ENCODE peak calls at places on chromosomes 5 and 9, in five cellular contexts. C, K, X, J and O are unnamed samples.

GRCh38 chr5:176178789-176179188 is 59.4 kb upstream of the SIMC1 start:
- DNase-seq in C (no peak), K (no peak), X (no peak), J (no peak), O (no peak)

GRCh38 chr5:158883502-158883901 is 216.2 kb downstream of the EBF1 start:
- DNase-seq in C (no peak), K (no peak), X (no peak), J (no peak), O (no peak)

GRCh38 chr9:109315889-109316640 is 4.8 kb downstream of the EPB41L4B start:
- DNase-seq in C (no peak), K (no peak), X (peak), J (peak), O (no peak)

GRCh38 chr9:78811562-78812276 is 514.8 kb downstream of the PSAT1 start:
- DNase-seq in C (no peak), K (no peak), X (no peak), J (peak), O (peak)

GRCh38 chr9:38082456-38083287 is 13.6 kb upstream of the SHB start:
- DNase-seq in C (peak), K (no peak), X (no peak), J (no peak), O (no peak)

GRCh38 chr9:37990404-37991015 is 78.5 kb downstream of the SHB start:
- DNase-seq in C (no peak), K (no peak), X (no peak), J (no peak), O (no peak)

GRCh38 chr5:179827684-179828083 is 7.0 kb downstream of the SQSTM1 start:
- DNase-seq in C (peak), K (no peak), X (no peak), J (peak), O (peak)

GRCh38 chr5:44401611-44402010 is 12.4 kb upstream of the FGF10 start:
- DNase-seq in C (no peak), K (no peak), X (no peak), J (no peak), O (no peak)

GRCh38 chr5:167549763-167550162 is 741.7 kb upstream of the WWC1 start:
- DNase-seq in C (no peak), K (no peak), X (no peak), J (no peak), O (no peak)

GRCh38 chr5:135973323-135974018 is 18.7 kb upstream of the LECT2 start:
- DNase-seq in C (no peak), K (no peak), X (no peak), J (peak), O (peak)

GRCh38 chr9:70413427-70413797 is 1.0 kb downstream of the KLF9 start:
- DNase-seq in C (no peak), K (no peak), X (no peak), J (no peak), O (no peak)

GRCh38 chr5:7261900-7262299 is 134.0 kb upstream of the ADCY2 start:
- DNase-seq in C (no peak), K (no peak), X (no peak), J (no peak), O (no peak)

GRCh38 chr9:120528834-120529233 is 51.1 kb downstream of the CDK5RAP2 start:
- DNase-seq in C (no peak), K (no peak), X (no peak), J (no peak), O (no peak)

GRCh38 chr5:150801117-150801927 is 22.8 kb downstream of the SMIM3 start:
- DNase-seq in C (no peak), K (no peak), X (peak), J (peak), O (peak)
- H3K4me3 ChIP-seq in C (peak), K (no peak), X (peak), J (peak), O (peak)

DNA sequence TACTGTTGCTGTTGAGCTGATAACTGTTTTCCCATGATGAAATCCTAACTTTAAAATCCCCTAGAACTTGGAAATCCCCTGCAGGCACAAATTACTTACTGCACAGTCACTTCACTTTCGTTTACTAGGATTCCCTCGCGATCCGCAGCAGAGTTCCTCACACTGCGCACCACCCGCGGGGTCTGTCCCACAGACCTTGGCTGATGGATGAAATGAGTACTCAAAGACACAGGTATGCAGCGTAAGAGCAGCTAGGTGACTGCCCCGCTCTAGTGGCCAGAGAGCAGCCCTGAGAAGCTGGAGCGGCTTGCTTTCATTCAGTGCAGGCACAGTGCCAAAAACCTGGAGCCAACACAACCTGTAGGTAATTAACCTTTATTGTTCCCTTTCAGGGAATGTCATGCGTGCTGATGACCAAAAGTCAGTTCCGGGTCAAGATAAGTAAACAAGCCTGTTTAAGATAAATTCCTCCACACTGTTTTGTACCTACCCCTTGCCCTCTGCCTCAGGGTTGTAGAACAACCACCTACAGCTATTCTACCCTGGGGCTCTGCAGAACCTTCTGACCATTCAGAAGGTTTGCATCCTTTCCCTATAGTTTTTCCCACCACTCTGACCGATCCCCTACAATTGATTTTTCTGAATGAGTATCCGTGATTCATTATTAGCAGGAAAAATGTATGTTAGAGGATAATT is 191.2 kb downstream of the CDH9 start:
- DNase-seq in C (no peak), K (no peak), X (no peak), J (no peak), O (peak)
- H3K4me3 ChIP-seq in C (no peak), K (no peak), X (no peak), J (no peak), O (peak)

GRCh38 chr9:107154766-107155165 is 128.3 kb upstream of the RAD23B start:
- DNase-seq in C (no peak), K (no peak), X (no peak), J (no peak), O (no peak)
- H3K4me3 ChIP-seq in C (no peak), K (no peak), X (no peak), J (no peak), O (no peak)

GRCh38 chr5:34464820-34465219 is 191.3 kb upstream of the RAI14 start:
- DNase-seq in C (no peak), K (no peak), X (no peak), J (no peak), O (no peak)
- H3K4me3 ChIP-seq in C (no peak), K (no peak), X (no peak), J (no peak), O (no peak)

GRCh38 chr9:91174772-91175171 is 186.9 kb downstream of the AUH start:
- DNase-seq in C (no peak), K (no peak), X (no peak), J (no peak), O (no peak)
- H3K4me3 ChIP-seq in C (no peak), K (no peak), X (no peak), J (no peak), O (no peak)

GRCh38 chr9:127975376-127976315 is 5.1 kb downstream of the EEIG1 start:
- DNase-seq in C (no peak), K (no peak), X (peak), J (no peak), O (no peak)
- H3K4me3 ChIP-seq in C (peak), K (peak), X (no peak), J (no peak), O (no peak)